ENCODE peak calls at places on chromosomes 6 and 20, in five cellular contexts. One of them, this sample, is unnamed.

GRCh38 chr20:17878069-17878911 is 90.3 kb downstream of the SNX5 start:
- DNase-seq in PC-3: no peak
- DNase-seq in AG04449: no peak
- DNase-seq in CD8-positive, alpha-beta T cell: no peak
- DNase-seq in astrocyte of the spinal cord: no peak
- DNase-seq in this sample: no peak

GRCh38 chr6:164040994-164041393 is 626.5 kb downstream of the QKI start:
- DNase-seq in PC-3: no peak
- DNase-seq in AG04449: no peak
- DNase-seq in CD8-positive, alpha-beta T cell: no peak
- DNase-seq in astrocyte of the spinal cord: no peak
- DNase-seq in this sample: no peak

GRCh38 chr20:2460752-2461424 is 9.7 kb downstream of the SNRPB start:
- DNase-seq in PC-3: no peak
- DNase-seq in AG04449: no peak
- DNase-seq in CD8-positive, alpha-beta T cell: no peak
- DNase-seq in astrocyte of the spinal cord: no peak
- DNase-seq in this sample: no peak

GRCh38 chr6:72651191-72651590 is 29.3 kb downstream of the KCNQ5 start:
- DNase-seq in PC-3: peak; percentile 37
- DNase-seq in AG04449: no peak
- DNase-seq in CD8-positive, alpha-beta T cell: no peak
- DNase-seq in astrocyte of the spinal cord: no peak
- DNase-seq in this sample: no peak

GRCh38 chr20:51176846-51177245 is 153.9 kb upstream of the KCNG1 start:
- DNase-seq in PC-3: no peak
- DNase-seq in AG04449: no peak
- DNase-seq in CD8-positive, alpha-beta T cell: no peak
- DNase-seq in astrocyte of the spinal cord: peak; percentile 59
- DNase-seq in this sample: no peak

GRCh38 chr6:46370622-46371021 is 120.6 kb downstream of the RCAN2 start:
- DNase-seq in PC-3: peak; percentile 11
- DNase-seq in AG04449: no peak
- DNase-seq in CD8-positive, alpha-beta T cell: no peak
- DNase-seq in astrocyte of the spinal cord: no peak
- DNase-seq in this sample: no peak

GRCh38 chr6:156659317-156660198 is 117.6 kb upstream of the ARID1B start:
- DNase-seq in PC-3: no peak
- DNase-seq in AG04449: no peak
- DNase-seq in CD8-positive, alpha-beta T cell: no peak
- DNase-seq in astrocyte of the spinal cord: no peak
- DNase-seq in this sample: no peak

GRCh38 chr6:138162104-138162946 is 586 bp downstream of the ARFGEF3 start:
- DNase-seq in PC-3: peak; percentile 19
- DNase-seq in AG04449: no peak
- DNase-seq in CD8-positive, alpha-beta T cell: no peak
- DNase-seq in astrocyte of the spinal cord: peak; percentile 7
- DNase-seq in this sample: no peak

GRCh38 chr6:16409531-16410441 is 171.4 kb downstream of the GMPR start:
- DNase-seq in PC-3: peak; percentile 83
- DNase-seq in AG04449: no peak
- DNase-seq in CD8-positive, alpha-beta T cell: peak; percentile 8
- DNase-seq in astrocyte of the spinal cord: peak; percentile 70
- DNase-seq in this sample: no peak

GRCh38 chr20:62193079-62194025 is 10.5 kb downstream of the MTG2 start:
- DNase-seq in PC-3: no peak
- DNase-seq in AG04449: no peak
- DNase-seq in CD8-positive, alpha-beta T cell: no peak
- DNase-seq in astrocyte of the spinal cord: no peak
- DNase-seq in this sample: no peak

GRCh38 chr6:8013763-8014162 is 50.4 kb downstream of the BLOC1S5 start:
- DNase-seq in PC-3: no peak
- DNase-seq in AG04449: no peak
- DNase-seq in CD8-positive, alpha-beta T cell: no peak
- DNase-seq in astrocyte of the spinal cord: no peak
- DNase-seq in this sample: no peak

GRCh38 chr6:5308066-5308465 is 46.8 kb downstream of the FARS2 start:
- DNase-seq in PC-3: peak; percentile 87
- DNase-seq in AG04449: no peak
- DNase-seq in CD8-positive, alpha-beta T cell: no peak
- DNase-seq in astrocyte of the spinal cord: no peak
- DNase-seq in this sample: no peak

GRCh38 chr20:61661025-61661424 is 404.7 kb downstream of the TAF4 start:
- DNase-seq in PC-3: no peak
- DNase-seq in AG04449: no peak
- DNase-seq in CD8-positive, alpha-beta T cell: no peak
- DNase-seq in astrocyte of the spinal cord: no peak
- DNase-seq in this sample: no peak

GRCh38 chr20:62376112-62377063 is 9.3 kb upstream of the LAMA5 start:
- DNase-seq in PC-3: no peak
- DNase-seq in AG04449: no peak
- DNase-seq in CD8-positive, alpha-beta T cell: no peak
- DNase-seq in astrocyte of the spinal cord: no peak
- DNase-seq in this sample: peak; percentile 90

GRCh38 chr20:33423141-33423834 is 20.3 kb downstream of the SNTA1 start:
- DNase-seq in PC-3: peak; percentile 51
- DNase-seq in AG04449: peak; percentile 47
- DNase-seq in CD8-positive, alpha-beta T cell: no peak
- DNase-seq in astrocyte of the spinal cord: peak; percentile 62
- DNase-seq in this sample: peak; percentile 53

GRCh38 chr20:24634855-24635254 is 165.4 kb downstream of the SYNDIG1 start:
- DNase-seq in PC-3: peak; percentile 73
- DNase-seq in AG04449: peak; percentile 82
- DNase-seq in CD8-positive, alpha-beta T cell: no peak
- DNase-seq in astrocyte of the spinal cord: peak; percentile 89
- DNase-seq in this sample: peak; percentile 18

GRCh38 chr20:23092409-23092756 is 6.3 kb upstream of the CD93 start:
- DNase-seq in PC-3: no peak
- DNase-seq in AG04449: no peak
- DNase-seq in CD8-positive, alpha-beta T cell: no peak
- DNase-seq in astrocyte of the spinal cord: no peak
- DNase-seq in this sample: no peak

GRCh38 chr6:142551145-142551811 is 249.5 kb downstream of the ADGRG6 start:
- DNase-seq in PC-3: peak; percentile 58
- DNase-seq in AG04449: no peak
- DNase-seq in CD8-positive, alpha-beta T cell: peak; percentile 1
- DNase-seq in astrocyte of the spinal cord: peak; percentile 17
- DNase-seq in this sample: no peak

GRCh38 chr6:15341311-15341710 is 95.4 kb downstream of the JARID2 start:
- DNase-seq in PC-3: peak; percentile 53
- DNase-seq in AG04449: no peak
- DNase-seq in CD8-positive, alpha-beta T cell: no peak
- DNase-seq in astrocyte of the spinal cord: no peak
- DNase-seq in this sample: no peak

GRCh38 chr6:50905297-50905696 is 86.6 kb downstream of the TFAP2B start:
- DNase-seq in PC-3: peak; percentile 78
- DNase-seq in AG04449: no peak
- DNase-seq in CD8-positive, alpha-beta T cell: no peak
- DNase-seq in astrocyte of the spinal cord: no peak
- DNase-seq in this sample: no peak

GRCh38 chr6:3336066-3336786 is 77.5 kb downstream of the PSMG4 start:
- DNase-seq in PC-3: no peak
- DNase-seq in AG04449: no peak
- DNase-seq in CD8-positive, alpha-beta T cell: no peak
- DNase-seq in astrocyte of the spinal cord: no peak
- DNase-seq in this sample: no peak

GRCh38 chr6:3335169-3335568 is 76.4 kb downstream of the PSMG4 start:
- DNase-seq in PC-3: no peak
- DNase-seq in AG04449: no peak
- DNase-seq in CD8-positive, alpha-beta T cell: no peak
- DNase-seq in astrocyte of the spinal cord: no peak
- DNase-seq in this sample: no peak

GRCh38 chr6:3340358-3340798 is 81.6 kb downstream of the PSMG4 start:
- DNase-seq in PC-3: no peak
- DNase-seq in AG04449: no peak
- DNase-seq in CD8-positive, alpha-beta T cell: no peak
- DNase-seq in astrocyte of the spinal cord: peak; percentile 73
- DNase-seq in this sample: no peak

GRCh38 chr6:3336859-3337515 is 78.2 kb downstream of the PSMG4 start:
- DNase-seq in PC-3: no peak
- DNase-seq in AG04449: no peak
- DNase-seq in CD8-positive, alpha-beta T cell: no peak
- DNase-seq in astrocyte of the spinal cord: no peak
- DNase-seq in this sample: no peak

GRCh38 chr6:3337521-3338350 is 79.0 kb downstream of the PSMG4 start:
- DNase-seq in PC-3: peak; percentile 55
- DNase-seq in AG04449: no peak
- DNase-seq in CD8-positive, alpha-beta T cell: no peak
- DNase-seq in astrocyte of the spinal cord: no peak
- DNase-seq in this sample: no peak
- TF ChIP-seq CTCF in PC-3: peak; percentile 9
- TF ChIP-seq CTCF in AG04449: no peak
- TF ChIP-seq CTCF in CD8-positive, alpha-beta T cell: no peak
- TF ChIP-seq CTCF in astrocyte of the spinal cord: no peak
- TF ChIP-seq CTCF in this sample: no peak

GRCh38 chr20:3980260-3981131 is 34.9 kb downstream of the RNF24 start:
- DNase-seq in PC-3: peak; percentile 53
- DNase-seq in AG04449: no peak
- DNase-seq in CD8-positive, alpha-beta T cell: no peak
- DNase-seq in astrocyte of the spinal cord: peak; percentile 60
- DNase-seq in this sample: no peak

GRCh38 chr20:3981132-3981452 is 34.3 kb downstream of the RNF24 start:
- DNase-seq in PC-3: no peak
- DNase-seq in AG04449: no peak
- DNase-seq in CD8-positive, alpha-beta T cell: no peak
- DNase-seq in astrocyte of the spinal cord: no peak
- DNase-seq in this sample: no peak
- H3K4me3 ChIP-seq in PC-3: no peak overlapping the region
- H3K4me3 ChIP-seq in AG04449: no peak overlapping the region
- H3K4me3 ChIP-seq in CD8-positive, alpha-beta T cell: peak overlapping the region; percentile 26
- H3K4me3 ChIP-seq in astrocyte of the spinal cord: no peak overlapping the region
- H3K4me3 ChIP-seq in this sample: no peak overlapping the region

GRCh38 chr6:29725981-29726380 is 2.7 kb downstream of the HLA-F start:
- DNase-seq in PC-3: no peak
- DNase-seq in AG04449: no peak
- DNase-seq in CD8-positive, alpha-beta T cell: no peak
- DNase-seq in astrocyte of the spinal cord: no peak
- DNase-seq in this sample: no peak

GRCh38 chr6:29724937-29725869 is 2.0 kb downstream of the HLA-F start:
- DNase-seq in PC-3: no peak
- DNase-seq in AG04449: no peak
- DNase-seq in CD8-positive, alpha-beta T cell: no peak
- DNase-seq in astrocyte of the spinal cord: no peak
- DNase-seq in this sample: no peak

GRCh38 chr6:29722773-29723665 is at the start of gene HLA-F:
- DNase-seq in PC-3: peak; percentile 90
- DNase-seq in AG04449: no peak
- DNase-seq in CD8-positive, alpha-beta T cell: peak; percentile 69
- DNase-seq in astrocyte of the spinal cord: peak; percentile 66
- DNase-seq in this sample: peak; percentile 14

GRCh38 chr6:29726795-29727194 is 3.6 kb downstream of the HLA-F start:
- DNase-seq in PC-3: no peak
- DNase-seq in AG04449: no peak
- DNase-seq in CD8-positive, alpha-beta T cell: no peak
- DNase-seq in astrocyte of the spinal cord: no peak
- DNase-seq in this sample: no peak

DNA sequence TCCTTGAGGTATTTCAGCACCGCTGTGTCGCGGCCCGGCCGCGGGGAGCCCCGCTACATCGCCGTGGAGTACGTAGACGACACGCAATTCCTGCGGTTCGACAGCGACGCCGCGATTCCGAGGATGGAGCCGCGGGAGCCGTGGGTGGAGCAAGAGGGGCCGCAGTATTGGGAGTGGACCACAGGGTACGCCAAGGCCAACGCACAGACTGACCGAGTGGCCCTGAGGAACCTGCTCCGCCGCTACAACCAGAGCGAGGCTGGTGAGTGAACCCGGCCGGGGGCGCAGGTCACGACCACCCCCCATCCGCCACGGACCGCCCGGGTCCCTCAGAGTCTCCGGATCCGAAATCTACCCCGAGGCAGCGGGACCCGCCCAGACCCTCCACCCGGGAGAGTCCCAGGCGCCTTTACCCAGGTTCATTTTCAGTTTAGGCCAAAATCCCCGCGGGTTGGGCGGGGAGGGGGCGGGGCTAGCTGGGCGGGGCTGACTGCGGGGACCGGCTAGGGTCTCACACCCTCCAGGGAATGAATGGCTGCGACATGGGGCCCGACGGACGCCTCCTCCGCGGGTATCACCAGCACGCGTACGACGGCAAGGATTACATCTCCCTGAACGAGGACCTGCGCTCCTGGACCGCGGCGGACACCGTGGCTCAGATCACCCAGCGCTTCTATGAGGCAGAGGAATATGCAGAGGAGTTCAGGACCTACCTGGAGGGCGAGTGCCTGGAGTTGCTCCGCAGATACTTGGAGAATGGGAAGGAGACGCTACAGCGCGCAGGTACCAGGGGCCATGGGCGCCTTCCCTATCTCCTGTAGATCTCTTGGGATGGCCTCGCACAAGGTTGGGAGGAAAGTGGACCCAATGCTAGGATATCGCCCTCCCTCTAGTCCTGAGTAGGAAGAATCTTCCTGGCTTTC is 693 bp downstream of the HLA-F start:
- DNase-seq in PC-3: no peak
- DNase-seq in AG04449: no peak
- DNase-seq in CD8-positive, alpha-beta T cell: peak; percentile 61
- DNase-seq in astrocyte of the spinal cord: no peak
- DNase-seq in this sample: no peak
- TF ChIP-seq CTCF in PC-3: no peak
- TF ChIP-seq CTCF in AG04449: no peak
- TF ChIP-seq CTCF in CD8-positive, alpha-beta T cell: no peak
- TF ChIP-seq CTCF in astrocyte of the spinal cord: no peak
- TF ChIP-seq CTCF in this sample: no peak

GRCh38 chr6:31169123-31169857 is 1.2 kb downstream of the POU5F1 start:
- DNase-seq in PC-3: peak; percentile 18
- DNase-seq in AG04449: no peak
- DNase-seq in CD8-positive, alpha-beta T cell: no peak
- DNase-seq in astrocyte of the spinal cord: no peak
- DNase-seq in this sample: no peak
- H3K4me3 ChIP-seq in PC-3: no peak overlapping the region
- H3K4me3 ChIP-seq in AG04449: no peak overlapping the region
- H3K4me3 ChIP-seq in CD8-positive, alpha-beta T cell: no peak overlapping the region
- H3K4me3 ChIP-seq in astrocyte of the spinal cord: no peak overlapping the region
- H3K4me3 ChIP-seq in this sample: no peak overlapping the region

GRCh38 chr20:57701090-57701489 is 8.7 kb downstream of the PMEPA1 start:
- DNase-seq in PC-3: no peak
- DNase-seq in AG04449: no peak
- DNase-seq in CD8-positive, alpha-beta T cell: no peak
- DNase-seq in astrocyte of the spinal cord: no peak
- DNase-seq in this sample: no peak

GRCh38 chr20:57701651-57702050 is 8.2 kb downstream of the PMEPA1 start:
- DNase-seq in PC-3: no peak
- DNase-seq in AG04449: no peak
- DNase-seq in CD8-positive, alpha-beta T cell: no peak
- DNase-seq in astrocyte of the spinal cord: no peak
- DNase-seq in this sample: no peak

GRCh38 chr20:57702091-57702490 is 7.7 kb downstream of the PMEPA1 start:
- DNase-seq in PC-3: no peak
- DNase-seq in AG04449: no peak
- DNase-seq in CD8-positive, alpha-beta T cell: no peak
- DNase-seq in astrocyte of the spinal cord: no peak
- DNase-seq in this sample: no peak

GRCh38 chr20:57703013-57703412 is 6.8 kb downstream of the PMEPA1 start:
- DNase-seq in PC-3: no peak
- DNase-seq in AG04449: no peak
- DNase-seq in CD8-positive, alpha-beta T cell: no peak
- DNase-seq in astrocyte of the spinal cord: no peak
- DNase-seq in this sample: no peak

GRCh38 chr20:57702521-57702920 is 7.3 kb downstream of the PMEPA1 start:
- DNase-seq in PC-3: no peak
- DNase-seq in AG04449: no peak
- DNase-seq in CD8-positive, alpha-beta T cell: no peak
- DNase-seq in astrocyte of the spinal cord: no peak
- DNase-seq in this sample: no peak
- TF ChIP-seq CTCF in PC-3: no peak
- TF ChIP-seq CTCF in AG04449: no peak
- TF ChIP-seq CTCF in CD8-positive, alpha-beta T cell: no peak
- TF ChIP-seq CTCF in astrocyte of the spinal cord: no peak
- TF ChIP-seq CTCF in this sample: no peak